ENCODE peak calls at places on chromosomes 7 and 10, in eight cellular contexts. J is fibroblast of pulmonary artery, F is B cell, X is NB4, O is fibroblast of lung, V is GM12865, N is IMR-90, E is endothelial cell of umbilical vein. M is an unnamed sample.

GRCh38 chr10:112593023-112593422 is 146.0 kb downstream of the VTI1A start:
- DNase-seq in F (no peak), X (no peak), N (no peak), E (no peak), V (no peak), J (no peak), O (no peak), M (no peak)

GRCh38 chr7:106050002-106050742 is 61.9 kb downstream of the SYPL1 start:
- DNase-seq in O (peak; percentile 40), X (peak; percentile 54), E (no peak), V (no peak), F (no peak), N (peak; percentile 59), J (peak; percentile 92), M (peak; percentile 88)

GRCh38 chr10:34061846-34062245 is 727.4 kb upstream of the NRP1 start:
- DNase-seq in E (no peak), J (no peak), X (no peak), F (no peak), O (peak; percentile 61), V (no peak), N (no peak), M (no peak)

GRCh38 chr10:5618829-5619228 is 47.6 kb downstream of the ASB13 start:
- DNase-seq in N (no peak), F (no peak), X (no peak), E (no peak), O (no peak), V (no peak), J (peak; percentile 31), M (no peak)

GRCh38 chr7:55349126-55349525 is 16.0 kb upstream of the LANCL2 start:
- DNase-seq in N (no peak), J (peak; percentile 20), F (no peak), X (no peak), V (no peak), O (no peak), E (no peak), M (no peak)

GRCh38 chr7:152335900-152336571 is 99.8 kb downstream of the KMT2C start:
- DNase-seq in V (peak; percentile 15), E (no peak), O (no peak), J (no peak), N (no peak), X (no peak), F (peak; percentile 19), M (no peak)

GRCh38 chr7:105808703-105809590 is 67.5 kb downstream of the ATXN7L1 start:
- DNase-seq in O (peak; percentile 67), J (peak; percentile 64), X (peak; percentile 88), V (peak; percentile 97), N (peak; percentile 85), E (peak; percentile 62), F (peak; percentile 79), M (peak; percentile 89)

GRCh38 chr10:58853668-58854067 is 322.8 kb upstream of the PHYHIPL start:
- DNase-seq in O (no peak), F (no peak), V (no peak), E (no peak), N (no peak), J (no peak), X (no peak), M (no peak)

GRCh38 chr7:22900101-22900500 is 77.5 kb upstream of the TOMM7 start:
- DNase-seq in J (no peak), F (no peak), E (no peak), N (no peak), X (no peak), O (no peak), V (no peak), M (no peak)

GRCh38 chr10:130018253-130018652 is 54.2 kb upstream of the EBF3 start:
- DNase-seq in X (peak; percentile 95), N (peak; percentile 63), V (no peak), O (peak; percentile 67), E (no peak), F (no peak), J (peak; percentile 30), M (no peak)

GRCh38 chr7:112263519-112263918 is 57.0 kb downstream of the ZNF277 start:
- DNase-seq in F (no peak), J (no peak), O (no peak), V (no peak), E (no peak), N (no peak), X (no peak), M (no peak)

GRCh38 chr10:106705576-106706526 is 458.7 kb downstream of the SORCS1 start:
- DNase-seq in J (peak; percentile 74), N (peak; percentile 37), O (peak; percentile 19), V (peak; percentile 79), E (no peak), F (peak; percentile 11), X (peak; percentile 67), M (peak; percentile 68)

GRCh38 chr10:117751259-117751658 is 208.7 kb downstream of the EMX2 start:
- DNase-seq in N (no peak), J (no peak), V (no peak), E (no peak), X (no peak), F (no peak), O (no peak), M (no peak)

GRCh38 chr7:155534691-155535090 is 11.7 kb downstream of the CNPY1 start:
- DNase-seq in V (no peak), X (no peak), N (no peak), F (no peak), O (no peak), J (no peak), E (no peak), M (no peak)

GRCh38 chr7:131225619-131226101 is 102.0 kb upstream of the MKLN1 start:
- DNase-seq in E (peak; percentile 20), O (peak; percentile 58), V (no peak), N (peak; percentile 61), J (peak; percentile 83), F (no peak), X (no peak), M (no peak)

DNA sequence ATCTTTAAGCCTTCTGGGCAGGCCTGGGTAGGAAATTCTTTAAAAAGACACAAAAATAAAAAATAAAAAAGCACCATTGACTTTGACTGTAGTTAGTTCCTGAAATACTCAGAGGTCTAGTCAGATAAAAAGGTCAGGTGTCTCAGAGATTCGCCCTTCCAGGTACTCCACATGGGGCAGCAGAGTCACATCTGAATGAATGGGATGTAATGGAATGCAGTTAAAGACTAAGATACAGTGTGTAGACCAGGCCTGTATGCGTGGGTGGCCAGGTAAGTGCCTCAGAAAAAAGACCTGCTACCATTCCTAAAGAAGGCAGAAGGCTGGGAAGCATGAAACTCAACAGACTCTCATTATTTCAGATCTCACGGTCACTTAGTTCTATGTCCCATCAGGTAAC is 68.6 kb upstream of the SEM1 start:
- DNase-seq in J (no peak), E (no peak), N (no peak), V (no peak), X (no peak), F (no peak), O (no peak), M (peak; percentile 53)
- TF ChIP-seq CTCF in J (no peak), E (no peak), N (no peak), V (peak; percentile 11), X (no peak), F (no peak), O (no peak), M (peak; percentile 45)

GRCh38 chr10:94349327-94349726 is 13.4 kb downstream of the NOC3L start:
- DNase-seq in J (peak; percentile 33), X (peak; percentile 78), O (no peak), N (no peak), V (no peak), F (no peak), E (no peak), M (peak; percentile 5)
- TF ChIP-seq CTCF in J (peak; percentile 9), X (peak; percentile 6), O (no peak), N (no peak), V (no peak), F (no peak), E (no peak), M (no peak)

GRCh38 chr7:156650042-156650441 is 9.5 kb downstream of the RNF32 start:
- DNase-seq in O (no peak), J (peak; percentile 21), V (peak; percentile 13), F (no peak), N (no peak), X (peak; percentile 29), E (no peak), M (peak; percentile 29)
- TF ChIP-seq CTCF in O (peak; percentile 38), J (peak; percentile 30), V (peak; percentile 19), F (no peak), N (peak; percentile 41), X (no peak), E (peak; percentile 16), M (peak; percentile 6)

GRCh38 chr10:32954080-32954479 is 4.0 kb downstream of the ITGB1 start:
- DNase-seq in E (no peak), V (peak; percentile 77), N (no peak), J (no peak), X (no peak), F (no peak), O (no peak), M (no peak)
- TF ChIP-seq CTCF in E (no peak), V (no peak), N (no peak), J (no peak), X (no peak), F (no peak), O (no peak), M (no peak)

GRCh38 chr7:128210036-128210347 is 31.1 kb upstream of the LEP start:
- DNase-seq in X (no peak), J (no peak), V (no peak), N (no peak), E (no peak), O (no peak), F (no peak), M (no peak)
- TF ChIP-seq CTCF in X (no peak), J (no peak), V (no peak), N (no peak), E (no peak), O (no peak), F (no peak), M (no peak)

GRCh38 chr10:94042001-94042813 is 48.5 kb downstream of the PLCE1 start:
- DNase-seq in J (peak; percentile 62), V (peak; percentile 5), F (no peak), O (peak; percentile 87), E (no peak), X (peak; percentile 4), N (peak; percentile 79), M (peak; percentile 69)

GRCh38 chr10:94035982-94036663 is 42.4 kb downstream of the PLCE1 start:
- DNase-seq in V (no peak), F (no peak), J (no peak), O (peak; percentile 70), X (no peak), E (no peak), N (no peak), M (no peak)

GRCh38 chr10:94038024-94038423 is 44.3 kb downstream of the PLCE1 start:
- DNase-seq in E (no peak), F (no peak), X (no peak), O (peak; percentile 75), J (no peak), V (no peak), N (peak; percentile 35), M (no peak)

GRCh38 chr10:94036664-94037033 is 42.9 kb downstream of the PLCE1 start:
- DNase-seq in X (no peak), J (no peak), O (peak; percentile 41), V (no peak), E (no peak), F (no peak), N (no peak), M (no peak)
- TF ChIP-seq CTCF in X (no peak), J (no peak), O (no peak), V (no peak), E (no peak), F (no peak), N (no peak), M (no peak)